ENCODE peak calls at places on chromosomes 1 and 21, in nine cellular contexts. M, B, L, U, F, T, E, J and I are unnamed samples.

GRCh38 chr21:34276711-34277425 is 86.9 kb upstream of the KCNE2 start:
- DNase-seq in J (peak; percentile 32), U (no peak), E (no peak), B (peak; percentile 5), L (no peak), F (peak; percentile 5), M (no peak), T (peak; percentile 5), I (no peak)

GRCh38 chr1:235083589-235084323 is 44.9 kb downstream of the TOMM20 start:
- DNase-seq in M (peak; percentile 87), B (peak; percentile 96), E (peak; percentile 84), T (peak; percentile 88), F (peak; percentile 92), L (peak; percentile 94), U (peak; percentile 72), J (peak; percentile 94), I (peak; percentile 92)

GRCh38 chr1:184791199-184791935 is 36.7 kb upstream of the EDEM3 start:
- DNase-seq in L (peak; percentile 77), M (no peak), F (peak; percentile 69), E (no peak), J (peak; percentile 81), B (peak; percentile 66), U (no peak), T (no peak), I (no peak)

GRCh38 chr1:245091171-245091621 is 63.6 kb upstream of the KIF26B start:
- DNase-seq in T (no peak), B (peak; percentile 51), J (peak; percentile 22), F (peak; percentile 47), L (peak; percentile 37), U (no peak), M (no peak), E (no peak), I (no peak)

GRCh38 chr1:153790996-153791855 is 16.0 kb downstream of the SLC27A3 start:
- DNase-seq in U (no peak), E (no peak), J (peak; percentile 91), B (peak; percentile 96), M (peak; percentile 59), T (peak; percentile 19), L (peak; percentile 94), F (peak; percentile 85), I (peak; percentile 56)

GRCh38 chr1:227353186-227353585 is 34.9 kb upstream of the CDC42BPA start:
- DNase-seq in J (no peak), F (no peak), L (no peak), U (no peak), T (no peak), B (no peak), E (no peak), M (no peak), I (no peak)

GRCh38 chr1:172373864-172374263 is 46.6 kb upstream of the C1orf105 start:
- DNase-seq in L (no peak), J (no peak), E (no peak), B (peak; percentile 30), M (no peak), F (peak; percentile 60), T (no peak), U (no peak), I (no peak)

GRCh38 chr1:89887270-89887669 is 66.4 kb downstream of the LRRC8D start:
- DNase-seq in T (no peak), U (no peak), J (peak; percentile 83), L (peak; percentile 44), E (no peak), M (no peak), F (peak; percentile 29), B (no peak), I (peak; percentile 52)

GRCh38 chr1:44610527-44611148 is 63.6 kb downstream of the TMEM53 start:
- DNase-seq in L (no peak), B (no peak), T (no peak), F (no peak), J (no peak), U (no peak), M (no peak), E (no peak), I (no peak)

GRCh38 chr1:44608141-44608540 is 66.1 kb downstream of the TMEM53 start:
- DNase-seq in M (peak; percentile 14), L (no peak), F (no peak), U (no peak), J (no peak), E (no peak), B (no peak), T (peak; percentile 47), I (no peak)

GRCh38 chr1:44609412-44609767 is 64.9 kb downstream of the TMEM53 start:
- DNase-seq in J (peak; percentile 70), B (no peak), L (peak; percentile 44), F (peak; percentile 28), M (peak; percentile 47), U (peak; percentile 62), T (peak; percentile 87), E (peak; percentile 76), I (peak; percentile 53)

GRCh38 chr1:44611419-44611818 is 62.9 kb downstream of the TMEM53 start:
- DNase-seq in E (no peak), L (no peak), J (no peak), F (no peak), T (no peak), B (no peak), U (no peak), M (no peak), I (no peak)

GRCh38 chr1:44609768-44610526 is 64.3 kb downstream of the TMEM53 start:
- DNase-seq in L (no peak), E (no peak), U (no peak), T (peak; percentile 89), B (no peak), J (no peak), F (no peak), M (no peak), I (no peak)
- H2AFZ ChIP-seq in L (peak overlapping the region; percentile 62), E (no peak overlapping the region), U (no peak overlapping the region), T (peak overlapping the region; percentile 11), B (no peak overlapping the region), J (no peak overlapping the region), F (no peak overlapping the region), M (no peak overlapping the region), I (no peak overlapping the region)

GRCh38 chr1:157700711-157701110 is at the start of gene FCRL3:
- DNase-seq in M (peak; percentile 24), F (no peak), J (no peak), T (no peak), L (no peak), E (no peak), B (no peak), U (no peak), I (no peak)
- H2AFZ ChIP-seq in M (peak within 1 kb of the TSS; percentile 85), F (no peak within 1 kb of the TSS), J (no peak within 1 kb of the TSS), T (no peak within 1 kb of the TSS), L (no peak within 1 kb of the TSS), E (no peak within 1 kb of the TSS), B (no peak within 1 kb of the TSS), U (no peak within 1 kb of the TSS), I (no peak within 1 kb of the TSS)

GRCh38 chr1:35266306-35266705 is 2.2 kb upstream of the ZMYM4 start:
- DNase-seq in E (no peak), L (no peak), F (no peak), J (no peak), M (no peak), B (no peak), T (no peak), U (no peak), I (no peak)

GRCh38 chr1:35264861-35265260 is 3.6 kb upstream of the ZMYM4 start:
- DNase-seq in E (no peak), T (no peak), F (peak; percentile 61), L (peak; percentile 35), B (peak; percentile 22), M (no peak), J (peak; percentile 72), U (no peak), I (no peak)

GRCh38 chr1:35268282-35269189 is at the start of gene ZMYM4:
- DNase-seq in B (peak; percentile 99), J (peak; percentile 98), M (peak; percentile 96), L (peak; percentile 99), T (peak; percentile 99), F (peak; percentile 100), E (peak; percentile 98), U (peak; percentile 87), I (peak; percentile 98)

GRCh38 chr1:35269989-35270289 is 1.4 kb downstream of the ZMYM4 start:
- DNase-seq in L (no peak), E (no peak), U (no peak), J (no peak), T (no peak), F (no peak), B (no peak), M (no peak), I (no peak)

DNA sequence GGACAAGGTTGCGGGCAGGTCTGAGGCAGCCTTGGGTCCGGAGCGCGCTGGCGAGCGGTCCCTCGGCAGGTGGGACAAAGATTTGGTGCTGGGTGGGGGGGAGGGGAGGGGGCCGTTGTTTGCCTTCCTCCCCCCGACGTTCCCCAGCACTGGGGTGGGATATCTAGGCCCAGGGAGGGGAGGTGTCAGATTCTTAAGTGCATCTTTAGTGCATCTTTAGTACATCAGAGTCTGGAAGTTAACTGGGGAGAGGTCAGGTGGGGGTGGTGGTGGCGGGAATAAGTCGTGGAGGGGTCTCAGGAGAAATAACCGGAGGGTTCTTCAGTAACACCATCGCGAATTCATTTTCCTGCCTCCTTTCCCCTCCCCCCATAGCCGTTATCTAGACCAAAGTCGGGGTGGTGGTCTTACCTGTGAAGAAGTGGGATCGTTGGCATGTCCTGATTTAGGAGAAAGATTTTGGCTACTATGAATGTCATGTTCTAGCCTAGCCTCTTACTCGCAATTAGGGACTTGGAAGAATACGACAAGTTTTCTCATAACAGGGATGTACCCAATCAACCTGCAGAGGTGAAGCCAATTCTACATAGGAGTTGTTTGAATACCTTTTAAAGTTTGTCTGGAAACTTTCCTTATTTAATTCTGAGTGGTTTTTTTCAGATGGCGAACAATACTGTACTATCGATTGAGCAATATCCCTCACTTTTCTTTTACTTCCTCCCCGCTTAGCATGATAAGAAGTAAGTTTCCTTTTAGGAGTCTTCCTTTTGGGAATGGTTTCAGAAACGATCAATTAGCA is 880 bp downstream of the ZMYM4 start:
- DNase-seq in F (no peak), E (no peak), L (no peak), U (peak; percentile 9), J (peak; percentile 50), B (peak; percentile 30), M (peak; percentile 17), T (peak; percentile 43), I (peak; percentile 17)
- H2AFZ ChIP-seq in F (peak overlapping the region; percentile 48), E (no peak overlapping the region), L (peak overlapping the region; percentile 92), U (peak overlapping the region; percentile 89), J (peak overlapping the region; percentile 89), B (peak overlapping the region; percentile 77), M (peak overlapping the region; percentile 96), T (peak overlapping the region; percentile 100), I (peak overlapping the region; percentile 64)

GRCh38 chr1:43352351-43352705 is 6.5 kb upstream of the CDC20 start:
- DNase-seq in L (no peak), J (no peak), T (no peak), B (no peak), F (no peak), E (no peak), U (no peak), M (no peak), I (no peak)

GRCh38 chr1:43351421-43352350 is 7.1 kb upstream of the CDC20 start:
- DNase-seq in J (no peak), M (no peak), B (no peak), U (no peak), T (no peak), E (no peak), L (no peak), F (no peak), I (no peak)

GRCh38 chr1:43354471-43354870 is 4.3 kb upstream of the CDC20 start:
- DNase-seq in J (no peak), M (no peak), B (no peak), F (no peak), E (no peak), T (no peak), L (no peak), U (no peak), I (no peak)

GRCh38 chr1:43357251-43357650 is 1.5 kb upstream of the CDC20 start:
- DNase-seq in B (peak; percentile 19), F (no peak), L (peak; percentile 70), U (no peak), E (no peak), J (no peak), M (no peak), T (no peak), I (no peak)

DNA sequence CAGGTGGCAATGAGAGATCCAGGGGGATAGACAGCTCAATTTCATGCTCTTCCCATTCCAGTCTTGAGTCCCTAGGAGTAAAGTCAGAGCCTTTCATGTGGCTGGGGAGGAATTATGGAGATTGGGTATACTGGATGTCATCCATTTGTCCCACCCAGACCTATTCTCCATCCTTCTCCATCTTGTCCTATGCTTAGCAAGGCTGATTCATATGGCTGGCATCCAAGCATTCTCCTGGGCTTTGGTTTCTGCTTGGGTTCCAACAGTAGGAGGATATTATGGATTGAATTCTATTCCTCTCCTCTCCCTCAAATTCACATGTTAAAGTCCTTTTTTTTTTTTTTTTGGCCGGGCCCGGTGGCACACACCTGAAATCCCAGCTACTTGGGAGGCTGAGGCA is 3.8 kb upstream of the CDC20 start:
- DNase-seq in L (peak; percentile 48), B (no peak), T (no peak), E (no peak), M (no peak), J (peak; percentile 20), F (peak; percentile 44), U (no peak), I (no peak)
- H2AFZ ChIP-seq in L (peak overlapping the region; percentile 25), B (no peak overlapping the region), T (no peak overlapping the region), E (no peak overlapping the region), M (no peak overlapping the region), J (no peak overlapping the region), F (no peak overlapping the region), U (no peak overlapping the region), I (no peak overlapping the region)